ENCODE peak calls at places on chromosomes 12 and 14, in nine cellular contexts. A is pancreas, E is Kasumi-1, I is substantia nigra, R is glutamatergic neuron, X is smooth muscle cell of the brain vasculature, M is GDM1, V is colonic mucosa, C is choroid plexus epithelial cell. T is an unnamed sample.

GRCh38 chr12:96487214-96487613 is 2.2 kb upstream of the CFAP54 start:
- DNase-seq in X (no peak), A (no peak), V (no peak), R (no peak), C (peak), M (no peak), E (no peak), I (no peak), T (no peak)

GRCh38 chr14:34554540-34555250 is 15.2 kb upstream of the EAPP start:
- DNase-seq in X (no peak), E (no peak), M (no peak), I (no peak), A (no peak), C (peak), V (peak), R (no peak), T (no peak)

GRCh38 chr14:101035466-101036225 is 132.1 kb upstream of the RTL1 start:
- DNase-seq in R (no peak), X (no peak), A (no peak), C (no peak), E (no peak), V (no peak), I (no peak), M (no peak), T (peak)

GRCh38 chr12:56487448-56488040 is 417 bp downstream of the GLS2 start:
- DNase-seq in V (peak), A (peak), R (peak), C (peak), I (no peak), E (no peak), X (no peak), M (no peak), T (peak)

GRCh38 chr14:91202234-91202974 is 42.1 kb downstream of the GPR68 start:
- DNase-seq in M (no peak), I (no peak), E (peak), X (no peak), C (no peak), R (no peak), V (peak), A (no peak), T (peak)

GRCh38 chr12:130394906-130395305 is 57.2 kb downstream of the PIWIL1 start:
- DNase-seq in C (no peak), R (no peak), V (no peak), E (no peak), X (no peak), I (no peak), M (no peak), A (no peak), T (no peak)

GRCh38 chr12:22287776-22288621 is 46.5 kb downstream of the ST8SIA1 start:
- DNase-seq in A (no peak), V (no peak), X (no peak), E (peak), C (peak), R (no peak), M (no peak), I (no peak), T (no peak)

GRCh38 chr12:41683023-41683422 is 461.7 kb downstream of the GXYLT1 start:
- DNase-seq in A (no peak), E (no peak), M (no peak), V (no peak), R (no peak), I (no peak), C (no peak), X (no peak), T (no peak)

GRCh38 chr12:57182918-57183575 is 33.5 kb upstream of the NXPH4 start:
- DNase-seq in M (peak), E (peak), V (peak), X (no peak), A (peak), I (peak), C (peak), R (peak), T (peak)

GRCh38 chr12:39606712-39607423 is 12.7 kb downstream of the ABCD2 start:
- DNase-seq in E (no peak), X (no peak), V (no peak), A (no peak), M (no peak), C (peak), R (no peak), I (no peak), T (no peak)

GRCh38 chr12:122026706-122027328 is 5.1 kb downstream of the BCL7A start:
- DNase-seq in E (no peak), V (no peak), X (no peak), M (no peak), A (no peak), R (no peak), C (no peak), I (no peak), T (no peak)

T was measured in right lobe of liver.